ENCODE peak calls at places on chromosomes 16 and 17, in six cellular contexts. D, Q, W, A, L and U are unnamed samples.

GRCh38 chr16:72108353-72109102 is 14.9 kb downstream of the DHX38 start:
- DNase-seq in W (no peak), A (no peak), Q (no peak), D (no peak), L (no peak), U (no peak)

GRCh38 chr17:48541036-48541573 is 3.8 kb downstream of the HOXB2 start:
- DNase-seq in L (no peak), D (no peak), Q (no peak), W (no peak), A (peak), U (no peak)

GRCh38 chr16:81560979-81561657 is 116.5 kb downstream of the CMIP start:
- DNase-seq in A (peak), Q (peak), W (no peak), D (no peak), L (peak), U (no peak)

GRCh38 chr17:7512105-7512504 is 27.9 kb downstream of the POLR2A start:
- DNase-seq in L (no peak), W (no peak), A (no peak), Q (no peak), D (no peak), U (no peak)

GRCh38 chr17:40914456-40914855 is 23.0 kb downstream of the KRT23 start:
- DNase-seq in D (no peak), L (no peak), W (no peak), Q (no peak), A (no peak), U (no peak)

GRCh38 chr16:10876799-10877341 is at the start of gene CIITA:
- DNase-seq in A (peak), Q (peak), D (peak), L (peak), W (peak), U (peak)

GRCh38 chr16:51155199-51155607 is 4.1 kb upstream of the SALL1 start:
- DNase-seq in A (no peak), W (no peak), D (no peak), Q (no peak), L (no peak), U (no peak)

GRCh38 chr17:58382108-58382884 is 30.3 kb upstream of the SUPT4H1 start:
- DNase-seq in L (no peak), Q (no peak), W (no peak), D (no peak), A (no peak), U (no peak)

GRCh38 chr16:54099627-54100026 is 187.0 kb downstream of the IRX3 start:
- DNase-seq in W (no peak), Q (no peak), D (no peak), A (no peak), L (no peak), U (no peak)

GRCh38 chr16:56608876-56609462 is 585 bp downstream of the MT2A start:
- DNase-seq in D (no peak), A (peak), Q (no peak), L (no peak), W (no peak), U (no peak)

GRCh38 chr17:10149573-10150399 is 48.6 kb downstream of the GAS7 start:
- DNase-seq in A (peak), L (peak), D (no peak), Q (no peak), W (no peak), U (peak)

GRCh38 chr17:70492368-70492767 is 323.0 kb downstream of the KCNJ2 start:
- DNase-seq in L (no peak), Q (no peak), D (no peak), A (no peak), W (no peak), U (no peak)

GRCh38 chr17:27236710-27237315 is 57.1 kb upstream of the WSB1 start:
- DNase-seq in W (no peak), A (peak), L (peak), D (no peak), Q (no peak), U (peak)

GRCh38 chr16:74923766-74924460 is 61.0 kb downstream of the WDR59 start:
- DNase-seq in A (no peak), W (no peak), L (no peak), Q (no peak), D (no peak), U (no peak)

GRCh38 chr16:29683543-29684090 is 4.6 kb downstream of the QPRT start:
- DNase-seq in Q (no peak), D (no peak), W (no peak), L (no peak), A (no peak), U (no peak)

GRCh38 chr17:47164263-47164662 is 24.8 kb downstream of the CDC27 start:
- DNase-seq in L (no peak), Q (no peak), W (no peak), A (no peak), D (no peak), U (no peak)

GRCh38 chr16:4087990-4088577 is 28.2 kb downstream of the ADCY9 start:
- DNase-seq in W (no peak), D (no peak), A (no peak), L (no peak), Q (no peak), U (no peak)

GRCh38 chr17:76700627-76701470 is 9.9 kb downstream of the MXRA7 start:
- DNase-seq in Q (no peak), L (no peak), D (peak), W (peak), A (peak), U (no peak)

GRCh38 chr16:88352261-88353200 is 30.2 kb upstream of the ZNF469 start:
- DNase-seq in D (no peak), L (peak), A (peak), Q (peak), W (no peak), U (no peak)

GRCh38 chr16:83231771-83232170 is 576.0 kb upstream of the HSBP1 start:
- DNase-seq in D (no peak), A (no peak), Q (no peak), L (no peak), W (no peak), U (no peak)

GRCh38 chr17:7475764-7476422 is 3.5 kb downstream of the ZBTB4 start:
- DNase-seq in L (no peak), W (no peak), Q (peak), D (peak), A (peak), U (no peak)

GRCh38 chr17:37447641-37448040 is 41.0 kb downstream of the TADA2A start:
- DNase-seq in L (peak), D (no peak), Q (no peak), A (peak), W (no peak), U (no peak)

GRCh38 chr16:29023279-29024278 is 38.7 kb downstream of the LAT start:
- DNase-seq in Q (no peak), A (peak), W (no peak), L (peak), D (no peak), U (no peak)

GRCh38 chr16:56603589-56603988 is 4.8 kb upstream of the MT2A start:
- DNase-seq in Q (no peak), L (peak), D (peak), W (no peak), A (peak), U (no peak)

GRCh38 chr16:51095890-51096626 is 55.0 kb downstream of the SALL1 start:
- DNase-seq in L (no peak), A (no peak), Q (no peak), D (no peak), W (no peak), U (no peak)

GRCh38 chr17:8481089-8481488 is 45.4 kb downstream of the NDEL1 start:
- DNase-seq in W (no peak), A (no peak), L (no peak), Q (no peak), D (no peak), U (no peak)

GRCh38 chr17:44356241-44356640 is 7.4 kb downstream of the FAM171A2 start:
- DNase-seq in A (no peak), Q (no peak), L (no peak), D (no peak), W (no peak), U (no peak)

GRCh38 chr17:7477392-7478275 is 1.8 kb downstream of the ZBTB4 start:
- DNase-seq in Q (peak), A (peak), L (peak), D (peak), W (peak), U (peak)

GRCh38 chr17:19388791-19389190 is 1.8 kb upstream of the MFAP4 start:
- DNase-seq in A (no peak), Q (no peak), W (no peak), D (no peak), L (no peak), U (no peak)

GRCh38 chr16:50246299-50247122 is 19.8 kb upstream of the ADCY7 start:
- DNase-seq in W (no peak), D (peak), A (no peak), L (no peak), Q (peak), U (no peak)

GRCh38 chr17:28405632-28406477 is at the start of gene SLC46A1:
- DNase-seq in Q (peak), A (peak), W (no peak), D (peak), L (peak), U (no peak)

GRCh38 chr17:32496348-32497078 is 9.7 kb downstream of the CDK5R1 start:
- DNase-seq in Q (no peak), W (peak), A (peak), D (no peak), L (peak), U (no peak)

GRCh38 chr17:39813631-39814030 is 50.5 kb downstream of the IKZF3 start:
- DNase-seq in W (no peak), A (no peak), Q (no peak), L (no peak), D (no peak), U (no peak)

GRCh38 chr17:72826602-72827001 is 265.9 kb downstream of the SLC39A11 start:
- DNase-seq in W (no peak), L (peak), D (no peak), A (peak), Q (no peak), U (no peak)

GRCh38 chr17:494601-495195 is 142.1 kb upstream of the RPH3AL start:
- DNase-seq in Q (no peak), A (no peak), W (no peak), D (no peak), L (no peak), U (no peak)

GRCh38 chr17:45836047-45837044 is 8.3 kb upstream of the SPPL2C start:
- DNase-seq in L (no peak), D (no peak), W (no peak), A (no peak), Q (no peak), U (no peak)

GRCh38 chr17:67569873-67570272 is 147.9 kb upstream of the NOL11 start:
- DNase-seq in A (peak), L (peak), Q (no peak), D (no peak), W (no peak), U (no peak)

GRCh38 chr17:50219345-50219744 is 17.9 kb upstream of the COL1A1 start:
- DNase-seq in L (peak), Q (no peak), A (peak), D (no peak), W (no peak), U (peak)
- H3K4me3 ChIP-seq in L (peak), Q (no peak), A (no peak), D (no peak), W (no peak), U (peak)

DNA sequence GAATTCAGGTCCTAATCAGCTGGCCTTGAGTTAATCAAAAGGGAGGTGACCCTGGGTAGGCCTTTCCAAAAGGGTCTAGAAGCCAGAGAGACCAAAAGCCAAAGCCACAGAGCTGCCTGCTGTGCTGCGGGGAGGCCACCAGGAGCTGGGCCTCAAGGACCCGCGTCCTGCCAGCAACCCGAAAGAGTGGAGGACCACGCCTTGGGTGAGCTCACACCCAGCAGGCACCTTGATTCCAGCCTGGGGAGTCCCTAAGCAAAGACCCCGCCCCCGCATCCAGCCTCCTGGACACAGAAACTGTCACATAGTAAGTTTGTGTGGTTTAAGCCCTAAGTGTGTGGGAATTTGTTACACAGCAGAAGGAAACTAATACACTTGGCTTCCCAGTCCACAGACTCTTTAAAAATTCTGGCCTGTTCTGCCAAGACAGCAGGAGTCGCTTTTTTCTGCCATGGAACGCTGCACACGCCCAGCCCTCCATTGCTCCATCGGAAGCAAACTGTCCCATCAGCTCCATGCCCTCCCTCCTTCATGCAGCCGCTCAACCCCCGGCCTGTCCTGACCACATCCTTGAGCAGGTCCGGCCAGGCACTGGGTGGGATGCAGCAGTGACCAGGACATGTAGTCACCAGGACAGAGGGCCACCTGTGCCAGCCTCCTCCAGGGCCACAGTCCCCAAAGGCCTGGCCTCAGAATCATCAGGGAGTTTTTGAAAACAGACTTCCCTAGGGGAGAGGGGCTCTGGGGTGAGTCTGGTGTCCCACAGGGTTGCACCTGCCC is 20.9 kb upstream of the RASD1 start:
- DNase-seq in W (no peak), A (no peak), D (no peak), L (no peak), Q (no peak), U (no peak)
- TF ChIP-seq CTCF in W (no peak), A (no peak), D (no peak), L (no peak), Q (no peak), U (no peak)

DNA sequence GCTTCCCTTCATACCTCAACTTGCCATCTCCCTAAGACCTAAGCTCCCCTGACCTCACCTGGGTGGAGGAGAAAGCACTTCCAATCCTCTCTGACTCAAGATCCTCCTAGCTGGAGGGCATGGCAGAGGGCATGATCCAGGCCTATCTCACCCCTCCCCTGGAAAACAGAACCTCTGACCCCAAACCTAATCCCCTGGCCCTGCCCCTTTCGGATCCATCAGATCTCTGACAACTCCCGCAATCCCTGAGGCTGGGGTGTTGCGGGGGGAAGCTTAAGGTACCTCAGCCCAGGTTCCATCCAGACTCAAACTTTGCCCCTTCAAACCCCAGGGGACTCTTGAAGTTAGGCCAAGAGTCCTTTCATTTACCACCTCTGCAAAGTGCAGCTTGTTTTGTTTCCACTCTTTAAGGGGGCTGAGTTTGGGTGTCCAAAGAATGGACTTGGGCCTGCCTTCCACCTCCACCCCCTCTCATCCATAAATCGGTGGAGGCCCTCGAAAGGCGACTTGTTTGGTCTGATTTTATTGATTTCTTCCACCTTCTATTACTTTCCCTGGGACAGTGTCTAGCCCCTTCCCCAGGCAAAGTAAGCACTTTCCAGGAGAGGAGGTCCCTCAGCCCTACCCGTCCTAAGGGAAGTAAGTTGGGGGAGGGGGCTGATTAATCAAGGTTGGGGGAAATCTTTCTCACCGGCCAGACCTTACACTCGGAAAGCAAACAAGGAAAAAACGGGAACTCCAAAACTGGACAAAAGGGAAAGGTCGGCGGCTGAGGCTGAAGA is 2.6 kb downstream of the EPOP start:
- DNase-seq in W (no peak), Q (no peak), A (no peak), L (no peak), D (no peak), U (no peak)
- H3K4me3 ChIP-seq in W (no peak), Q (no peak), A (no peak), L (no peak), D (no peak), U (no peak)

DNA sequence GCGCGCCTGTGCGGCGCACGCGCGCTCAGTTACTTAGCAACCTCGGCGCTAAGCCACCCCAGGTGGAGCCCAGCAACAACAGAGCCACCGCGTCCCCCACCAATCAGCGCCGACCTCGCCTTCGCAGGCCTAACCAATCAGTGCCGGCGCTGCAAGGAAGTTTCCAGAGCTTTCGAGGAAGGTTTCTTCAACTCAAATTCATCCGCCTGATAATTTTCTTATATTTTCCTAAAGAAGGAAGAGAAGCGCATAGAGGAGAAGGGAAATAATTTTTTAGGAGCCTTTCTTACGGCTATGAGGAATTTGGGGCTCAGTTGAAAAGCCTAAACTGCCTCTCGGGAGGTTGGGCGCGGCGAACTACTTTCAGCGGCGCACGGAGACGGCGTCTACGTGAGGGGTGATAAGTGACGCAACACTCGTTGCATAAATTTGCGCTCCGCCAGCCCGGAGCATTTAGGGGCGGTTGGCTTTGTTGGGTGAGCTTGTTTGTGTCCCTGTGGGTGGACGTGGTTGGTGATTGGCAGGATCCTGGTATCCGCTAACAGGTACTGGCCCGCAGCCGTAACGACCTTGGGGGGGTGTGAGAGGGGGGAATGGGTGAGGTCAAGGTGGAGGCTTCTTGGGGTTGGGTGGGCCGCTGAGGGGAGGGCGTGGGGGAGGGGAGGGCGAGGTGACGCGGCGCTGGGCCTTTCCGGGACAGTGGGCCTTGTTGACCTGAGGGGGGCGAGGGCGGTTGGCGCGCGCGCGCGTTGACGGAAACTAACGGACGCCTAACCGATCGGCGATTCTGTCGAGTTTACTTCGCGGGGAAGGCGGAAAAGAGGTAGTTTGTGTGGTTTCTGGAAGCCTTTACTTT is at the start of gene UBB:
- DNase-seq in L (peak), Q (peak), A (peak), W (peak), D (peak), U (peak)
- TF ChIP-seq CTCF in L (no peak), Q (no peak), A (no peak), W (no peak), D (peak), U (no peak)

GRCh38 chr17:83110755-83111154 is 31.3 kb downstream of the METRNL start:
- DNase-seq in A (peak), L (no peak), Q (no peak), W (no peak), D (no peak), U (no peak)
- H3K4me3 ChIP-seq in A (no peak), L (peak), Q (peak), W (no peak), D (no peak), U (no peak)

DNA sequence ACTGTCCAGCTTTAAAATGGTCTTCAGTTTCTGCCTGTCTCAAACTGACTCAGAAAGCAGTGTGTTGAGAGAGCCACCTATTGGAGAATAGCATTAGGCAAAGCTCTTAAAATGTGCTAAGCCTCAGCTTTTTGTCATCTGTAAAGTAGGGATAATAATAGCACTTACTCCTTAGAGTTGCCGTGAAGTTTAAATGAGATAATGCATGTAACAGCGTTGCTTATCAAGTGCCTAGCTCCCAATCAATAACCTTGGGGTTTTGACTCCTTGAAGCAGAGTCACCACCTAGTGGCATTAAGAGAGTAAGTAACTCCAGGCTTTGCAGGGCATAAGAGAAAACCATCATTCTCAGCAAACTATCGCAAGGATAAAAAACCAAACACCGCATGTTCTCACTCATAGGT is 163.3 kb downstream of the HS3ST2 start:
- DNase-seq in W (no peak), A (peak), D (no peak), Q (no peak), L (peak), U (no peak)
- TF ChIP-seq CTCF in W (peak), A (peak), D (peak), Q (peak), L (peak), U (no peak)